ENCODE peak calls at places on chromosome 17, in nine cellular contexts. U, O, C, W, R, D, N, I and S are unnamed samples.

GRCh38 chr17:2054262-2054739 is 602 bp upstream of the HIC1 start:
- DNase-seq in U (no peak), O (peak), C (peak), W (no peak), R (no peak), D (no peak), N (peak), I (peak), S (peak)

GRCh38 chr17:70906808-70907207 is 737.5 kb downstream of the KCNJ2 start:
- DNase-seq in U (no peak), O (peak), C (peak), W (no peak), R (no peak), D (no peak), N (peak), I (no peak), S (no peak)

GRCh38 chr17:68570531-68570930 is 30.6 kb downstream of the FAM20A start:
- DNase-seq in U (no peak), O (peak), C (no peak), W (no peak), R (no peak), D (no peak), N (no peak), I (no peak), S (no peak)

GRCh38 chr17:38449364-38449763 is 21.1 kb downstream of the ARHGAP23 start:
- DNase-seq in U (no peak), O (no peak), C (peak), W (no peak), R (peak), D (no peak), N (peak), I (no peak), S (peak)

GRCh38 chr17:57732062-57732461 is 13.0 kb downstream of the CCDC182 start:
- DNase-seq in U (no peak), O (no peak), C (no peak), W (no peak), R (no peak), D (no peak), N (no peak), I (no peak), S (no peak)

GRCh38 chr17:74840989-74841666 is 18.6 kb downstream of the GRIN2C start:
- DNase-seq in U (no peak), O (peak), C (peak), W (no peak), R (no peak), D (no peak), N (peak), I (peak), S (no peak)

GRCh38 chr17:16909472-16909871 is 62.4 kb downstream of the TNFRSF13B start:
- DNase-seq in U (no peak), O (no peak), C (no peak), W (peak), R (no peak), D (no peak), N (no peak), I (no peak), S (no peak)

GRCh38 chr17:82236142-82236971 is 7.5 kb downstream of the SLC16A3 start:
- DNase-seq in U (peak), O (no peak), C (peak), W (peak), R (no peak), D (no peak), N (peak), I (peak), S (no peak)

GRCh38 chr17:65332375-65332774 is 195.2 kb downstream of the RGS9 start:
- DNase-seq in U (no peak), O (peak), C (peak), W (no peak), R (no peak), D (no peak), N (peak), I (no peak), S (peak)